ENCODE peak calls at places on chromosomes 3 and 15, in four cellular contexts. One of them, this sample, is unnamed. For H3K4me1, the result is how much of the 10 kb centered on the place peaks cover.

GRCh38 chr15:74610302-74610951 is 5.2 kb upstream of the CLK3 start:
- DNase-seq in right cardiac atrium: peak
- DNase-seq in SJSA1: no peak
- DNase-seq in A549: no peak
- DNase-seq in this sample: no peak

GRCh38 chr3:104108522-104108921 is 1258.2 kb upstream of the ALCAM start:
- DNase-seq in right cardiac atrium: no peak
- DNase-seq in SJSA1: no peak
- DNase-seq in A549: no peak
- DNase-seq in this sample: peak

GRCh38 chr15:73924258-73924921 is 1.9 kb upstream of the LOXL1 start:
- DNase-seq in right cardiac atrium: peak
- DNase-seq in SJSA1: peak
- DNase-seq in A549: peak
- DNase-seq in this sample: peak

GRCh38 chr15:41969851-41970431 is 2.4 kb downstream of the EHD4 start:
- DNase-seq in right cardiac atrium: no peak
- DNase-seq in SJSA1: no peak
- DNase-seq in A549: no peak
- DNase-seq in this sample: peak

GRCh38 chr3:39718674-39719595 is 90.5 kb upstream of the MYRIP start:
- DNase-seq in right cardiac atrium: no peak
- DNase-seq in SJSA1: no peak
- DNase-seq in A549: no peak
- DNase-seq in this sample: no peak

GRCh38 chr3:144444061-144444460 is 472.4 kb downstream of the DIPK2A start:
- DNase-seq in right cardiac atrium: no peak
- DNase-seq in SJSA1: no peak
- DNase-seq in A549: no peak
- DNase-seq in this sample: no peak

GRCh38 chr15:81338422-81339007 is 14.6 kb upstream of the STARD5 start:
- DNase-seq in right cardiac atrium: peak
- DNase-seq in SJSA1: no peak
- DNase-seq in A549: no peak
- DNase-seq in this sample: no peak

GRCh38 chr15:67149859-67150824 is 84.7 kb downstream of the SMAD3 start:
- DNase-seq in right cardiac atrium: peak
- DNase-seq in SJSA1: peak
- DNase-seq in A549: peak
- DNase-seq in this sample: no peak

GRCh38 chr15:35470441-35470840 is 75.5 kb downstream of the DPH6 start:
- DNase-seq in right cardiac atrium: no peak
- DNase-seq in SJSA1: no peak
- DNase-seq in A549: no peak
- DNase-seq in this sample: no peak

GRCh38 chr3:141460097-141460704 is 26.6 kb upstream of the RASA2 start:
- DNase-seq in right cardiac atrium: peak
- DNase-seq in SJSA1: peak
- DNase-seq in A549: peak
- DNase-seq in this sample: peak

GRCh38 chr15:41487376-41487775 is 6.3 kb upstream of the ITPKA start:
- DNase-seq in right cardiac atrium: peak
- DNase-seq in SJSA1: no peak
- DNase-seq in A549: no peak
- DNase-seq in this sample: no peak

GRCh38 chr3:178244653-178245384 is 291.4 kb upstream of the KCNMB2 start:
- DNase-seq in right cardiac atrium: no peak
- DNase-seq in SJSA1: no peak
- DNase-seq in A549: no peak
- DNase-seq in this sample: no peak

GRCh38 chr3:144363856-144364255 is 392.2 kb downstream of the DIPK2A start:
- DNase-seq in right cardiac atrium: no peak
- DNase-seq in SJSA1: no peak
- DNase-seq in A549: no peak
- DNase-seq in this sample: no peak

GRCh38 chr3:66544619-66545429 is 44.0 kb upstream of the LRIG1 start:
- DNase-seq in right cardiac atrium: no peak
- DNase-seq in SJSA1: no peak
- DNase-seq in A549: no peak
- DNase-seq in this sample: no peak

GRCh38 chr15:63978511-63979226 is 67.6 kb downstream of the DAPK2 start:
- DNase-seq in right cardiac atrium: peak
- DNase-seq in SJSA1: no peak
- DNase-seq in A549: no peak
- DNase-seq in this sample: no peak

GRCh38 chr15:35973019-35973418 is 427.1 kb upstream of the DPH6 start:
- DNase-seq in right cardiac atrium: no peak
- DNase-seq in SJSA1: no peak
- DNase-seq in A549: no peak
- DNase-seq in this sample: no peak

GRCh38 chr3:188266581-188267274 is 112.8 kb downstream of the LPP start:
- DNase-seq in right cardiac atrium: no peak
- DNase-seq in SJSA1: peak
- DNase-seq in A549: no peak
- DNase-seq in this sample: no peak

GRCh38 chr3:183808355-183808754 is 17.0 kb downstream of the MAP6D1 start:
- DNase-seq in right cardiac atrium: no peak
- DNase-seq in SJSA1: no peak
- DNase-seq in A549: no peak
- DNase-seq in this sample: no peak

GRCh38 chr3:51099794-51100542 is 285.1 kb upstream of the MANF start:
- DNase-seq in right cardiac atrium: peak
- DNase-seq in SJSA1: peak
- DNase-seq in A549: peak
- DNase-seq in this sample: peak

GRCh38 chr3:154398084-154398967 is 31.7 kb downstream of the GPR149 start:
- DNase-seq in right cardiac atrium: no peak
- DNase-seq in SJSA1: no peak
- DNase-seq in A549: no peak
- DNase-seq in this sample: no peak

GRCh38 chr3:160677459-160677901 is 520 bp downstream of the ARL14 start:
- DNase-seq in right cardiac atrium: no peak
- DNase-seq in SJSA1: no peak
- DNase-seq in A549: peak
- DNase-seq in this sample: no peak

GRCh38 chr3:159265705-159266104 is 463.9 kb downstream of the MFSD1 start:
- DNase-seq in right cardiac atrium: no peak
- DNase-seq in SJSA1: no peak
- DNase-seq in A549: no peak
- DNase-seq in this sample: no peak

GRCh38 chr3:186523434-186523833 is 20.7 kb downstream of the CRYGS start:
- DNase-seq in right cardiac atrium: no peak
- DNase-seq in SJSA1: no peak
- DNase-seq in A549: no peak
- DNase-seq in this sample: no peak

GRCh38 chr3:149603126-149604074 is 54.4 kb downstream of the WWTR1 start:
- DNase-seq in right cardiac atrium: no peak
- DNase-seq in SJSA1: peak
- DNase-seq in A549: peak
- DNase-seq in this sample: no peak

GRCh38 chr3:182005683-182006082 is 294.0 kb downstream of the SOX2 start:
- DNase-seq in right cardiac atrium: no peak
- DNase-seq in SJSA1: no peak
- DNase-seq in A549: no peak
- DNase-seq in this sample: no peak

GRCh38 chr3:84772841-84773240 is 185.9 kb upstream of the CADM2 start:
- DNase-seq in right cardiac atrium: no peak
- DNase-seq in SJSA1: no peak
- DNase-seq in A549: no peak
- DNase-seq in this sample: no peak

GRCh38 chr3:43180027-43180426 is 74.1 kb upstream of the POMGNT2 start:
- DNase-seq in right cardiac atrium: no peak
- DNase-seq in SJSA1: no peak
- DNase-seq in A549: no peak
- DNase-seq in this sample: no peak

GRCh38 chr3:14323401-14324223 is 78.8 kb upstream of the SLC6A6 start:
- DNase-seq in right cardiac atrium: no peak
- DNase-seq in SJSA1: no peak
- DNase-seq in A549: no peak
- DNase-seq in this sample: no peak

GRCh38 chr15:71730277-71731144 is 79.8 kb upstream of the NR2E3 start:
- DNase-seq in right cardiac atrium: peak
- DNase-seq in SJSA1: peak
- DNase-seq in A549: peak
- DNase-seq in this sample: peak

GRCh38 chr3:53823026-53823955 is 22.9 kb downstream of the CHDH start:
- DNase-seq in right cardiac atrium: no peak
- DNase-seq in SJSA1: no peak
- DNase-seq in A549: no peak
- DNase-seq in this sample: no peak

GRCh38 chr15:60546764-60547163 is 67.8 kb upstream of the ICE2 start:
- DNase-seq in right cardiac atrium: no peak
- DNase-seq in SJSA1: no peak
- DNase-seq in A549: no peak
- DNase-seq in this sample: no peak

GRCh38 chr3:58009026-58009748 is 965 bp downstream of the FLNB start:
- DNase-seq in right cardiac atrium: peak
- DNase-seq in SJSA1: peak
- DNase-seq in A549: no peak
- DNase-seq in this sample: peak

GRCh38 chr3:58009749-58010535 is 1.7 kb downstream of the FLNB start:
- DNase-seq in right cardiac atrium: no peak
- DNase-seq in SJSA1: no peak
- DNase-seq in A549: no peak
- DNase-seq in this sample: no peak

GRCh38 chr3:58006661-58007060 is 1.6 kb upstream of the FLNB start:
- DNase-seq in right cardiac atrium: no peak
- DNase-seq in SJSA1: no peak
- DNase-seq in A549: no peak
- DNase-seq in this sample: no peak

GRCh38 chr3:58010562-58010961 is 2.3 kb downstream of the FLNB start:
- DNase-seq in right cardiac atrium: no peak
- DNase-seq in SJSA1: peak
- DNase-seq in A549: no peak
- DNase-seq in this sample: no peak

GRCh38 chr3:58008140-58009025 is at the start of gene FLNB:
- DNase-seq in right cardiac atrium: peak
- DNase-seq in SJSA1: peak
- DNase-seq in A549: peak
- DNase-seq in this sample: peak
- H3K4me1 ChIP-seq in right cardiac atrium: under half
- H3K4me1 ChIP-seq in SJSA1: half or more
- H3K4me1 ChIP-seq in A549: under half
- H3K4me1 ChIP-seq in this sample: under half

DNA sequence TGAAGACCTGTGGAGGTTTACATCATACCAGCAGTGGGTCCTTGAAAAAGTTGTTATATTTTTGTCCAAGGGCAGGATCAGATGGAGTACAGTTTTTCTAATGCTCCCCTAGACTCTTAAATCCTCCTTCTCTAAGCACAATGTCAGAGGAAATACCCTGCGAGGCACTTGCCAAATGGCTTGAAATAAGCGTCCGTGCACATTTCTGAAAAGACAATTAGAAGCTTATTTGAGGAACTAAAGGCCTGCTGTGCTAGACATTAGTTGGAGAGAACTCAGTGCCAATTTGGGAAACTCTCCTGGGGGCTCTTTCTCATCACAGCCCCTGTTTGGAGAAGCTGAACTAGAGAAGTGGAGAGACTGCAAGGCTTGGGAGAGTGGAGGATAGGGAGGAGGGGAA is 247.5 kb upstream of the C2CD4B start:
- DNase-seq in right cardiac atrium: no peak
- DNase-seq in SJSA1: no peak
- DNase-seq in A549: no peak
- DNase-seq in this sample: no peak
- H3K4me1 ChIP-seq in right cardiac atrium: under half
- H3K4me1 ChIP-seq in SJSA1: under half
- H3K4me1 ChIP-seq in A549: under half
- H3K4me1 ChIP-seq in this sample: under half

DNA sequence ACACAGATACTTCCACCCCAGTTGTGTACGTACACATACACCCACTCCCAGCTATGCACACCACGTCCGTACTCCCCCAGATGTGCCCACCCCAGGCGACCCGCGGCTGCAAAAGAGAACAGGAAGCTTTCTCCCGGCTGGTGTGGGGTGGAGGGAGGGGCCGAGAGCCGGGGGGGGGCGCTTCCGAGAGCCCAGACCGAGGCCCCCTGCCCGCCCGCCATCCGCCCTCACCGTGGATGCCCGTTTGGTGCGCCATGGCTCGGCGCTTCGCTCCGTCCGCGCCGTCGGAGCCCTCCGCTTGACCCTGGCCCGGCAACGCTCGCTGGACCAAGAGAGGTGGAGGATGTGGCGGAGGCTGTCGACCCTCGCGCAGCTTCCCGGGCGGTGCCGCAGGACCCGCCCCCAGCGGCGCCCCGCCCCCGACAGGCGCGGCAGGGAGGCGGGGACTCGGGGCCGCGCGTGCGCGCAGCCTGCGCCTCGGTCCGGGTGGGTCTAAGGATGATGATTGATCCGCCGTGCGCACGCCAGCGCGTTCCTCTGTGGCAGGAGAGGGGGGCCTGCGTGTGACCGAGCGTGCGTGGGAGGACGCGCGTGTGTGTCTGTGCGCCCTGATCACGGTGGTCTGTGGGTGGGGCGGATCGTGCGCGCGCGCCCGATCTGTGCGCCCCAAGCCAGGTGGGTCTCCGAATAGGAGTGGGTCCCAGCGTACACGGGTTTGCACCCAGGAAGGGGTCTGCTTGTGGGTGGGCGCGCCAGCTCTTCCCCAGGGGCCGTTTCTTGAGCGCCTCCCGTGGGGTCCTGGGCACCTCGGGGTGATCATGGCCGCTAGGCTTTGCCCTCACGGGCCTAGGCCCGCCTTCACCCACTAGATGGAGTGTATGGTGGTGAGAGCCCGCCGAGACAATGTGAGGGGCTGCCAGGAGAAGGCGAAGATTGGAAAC is at the start of gene TWF2:
- DNase-seq in right cardiac atrium: peak
- DNase-seq in SJSA1: peak
- DNase-seq in A549: peak
- DNase-seq in this sample: peak
- H3K4me1 ChIP-seq in right cardiac atrium: under half
- H3K4me1 ChIP-seq in SJSA1: under half
- H3K4me1 ChIP-seq in A549: under half
- H3K4me1 ChIP-seq in this sample: under half

DNA sequence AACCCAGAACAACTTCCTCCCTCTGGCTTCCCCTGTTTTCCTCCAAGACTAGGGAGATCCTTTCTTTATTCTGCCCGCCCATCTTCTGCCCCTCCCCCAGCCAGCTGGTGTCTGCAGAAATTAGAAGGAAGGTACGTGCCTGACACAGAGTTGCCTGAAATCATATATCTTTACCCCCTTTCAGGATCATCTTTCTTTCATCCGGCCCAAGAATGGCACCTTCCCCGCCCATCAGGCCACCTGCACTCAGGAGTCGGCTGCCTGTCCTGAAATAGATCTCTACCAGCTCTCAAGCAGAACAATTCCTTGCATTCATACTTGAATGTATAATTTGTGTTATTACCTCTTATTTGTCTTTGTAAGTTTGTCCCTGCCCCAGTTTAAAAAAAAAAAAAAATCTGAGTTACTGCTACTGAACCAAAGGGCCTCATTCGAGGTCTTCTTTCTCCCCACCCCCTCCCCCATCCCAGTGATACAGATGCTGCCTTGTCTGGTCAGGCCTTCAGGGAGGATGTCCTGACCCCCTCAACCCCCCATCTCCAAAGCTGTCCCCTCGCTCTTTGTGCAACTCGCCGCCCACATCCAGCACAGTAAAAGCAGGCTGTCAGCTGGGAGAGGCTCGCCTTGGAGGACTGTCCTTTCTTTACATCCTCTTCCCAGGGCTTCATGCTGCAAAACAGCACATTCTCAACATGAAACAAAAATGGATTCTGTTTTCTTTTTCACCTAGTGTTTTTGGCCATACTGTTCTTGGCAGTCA is 133.5 kb downstream of the VGLL4 start:
- DNase-seq in right cardiac atrium: peak
- DNase-seq in SJSA1: no peak
- DNase-seq in A549: no peak
- DNase-seq in this sample: no peak
- H3K4me1 ChIP-seq in right cardiac atrium: under half
- H3K4me1 ChIP-seq in SJSA1: half or more
- H3K4me1 ChIP-seq in A549: under half
- H3K4me1 ChIP-seq in this sample: under half